ENCODE peak calls at places on chromosome 6, in nine cellular contexts. One of them, this sample, is unnamed.

GRCh38 chr6:132780770-132781371 is 17.6 kb downstream of the SLC18B1 start:
- DNase-seq in T-helper 2 cell: no peak
- DNase-seq in stimulated activated CD8-positive, alpha-beta memory T cell treated with anti-CD3 and anti-CD28 coated beads, Interleukin-4, amount 100 ng/mL, for 48 hours: no peak
- DNase-seq in stimulated activated CD4-positive, alpha-beta T cell treated with anti-CD3 and anti-CD28 coated beads, Interleukin-1b, Interleukin-23, amount 100 ng/mL, for 24 hours: no peak
- DNase-seq in cardiac fibroblast: peak; percentile 56
- DNase-seq in M059J: peak; percentile 29
- DNase-seq in lower leg skin: no peak
- DNase-seq in T-cell: no peak
- DNase-seq in NCI-H1092: no peak
- DNase-seq in this sample: no peak

GRCh38 chr6:159875194-159875593 is 15.6 kb upstream of the MAS1 start:
- DNase-seq in T-helper 2 cell: no peak
- DNase-seq in T-cell: no peak
- DNase-seq in lower leg skin: no peak
- DNase-seq in NCI-H1092: no peak
- DNase-seq in M059J: no peak
- DNase-seq in stimulated activated CD8-positive, alpha-beta memory T cell treated with anti-CD3 and anti-CD28 coated beads, Interleukin-4, amount 100 ng/mL, for 48 hours: no peak
- DNase-seq in stimulated activated CD4-positive, alpha-beta T cell treated with anti-CD3 and anti-CD28 coated beads, Interleukin-1b, Interleukin-23, amount 100 ng/mL, for 24 hours: no peak
- DNase-seq in cardiac fibroblast: no peak
- DNase-seq in this sample: no peak

GRCh38 chr6:130457605-130458004 is 91.8 kb downstream of the TMEM200A start:
- DNase-seq in lower leg skin: no peak
- DNase-seq in M059J: peak; percentile 54
- DNase-seq in NCI-H1092: no peak
- DNase-seq in T-cell: no peak
- DNase-seq in T-helper 2 cell: no peak
- DNase-seq in stimulated activated CD4-positive, alpha-beta T cell treated with anti-CD3 and anti-CD28 coated beads, Interleukin-1b, Interleukin-23, amount 100 ng/mL, for 24 hours: no peak
- DNase-seq in stimulated activated CD8-positive, alpha-beta memory T cell treated with anti-CD3 and anti-CD28 coated beads, Interleukin-4, amount 100 ng/mL, for 48 hours: no peak
- DNase-seq in cardiac fibroblast: no peak
- DNase-seq in this sample: no peak

GRCh38 chr6:100266512-100266911 is 198.2 kb downstream of the SIM1 start:
- DNase-seq in T-helper 2 cell: no peak
- DNase-seq in stimulated activated CD4-positive, alpha-beta T cell treated with anti-CD3 and anti-CD28 coated beads, Interleukin-1b, Interleukin-23, amount 100 ng/mL, for 24 hours: no peak
- DNase-seq in stimulated activated CD8-positive, alpha-beta memory T cell treated with anti-CD3 and anti-CD28 coated beads, Interleukin-4, amount 100 ng/mL, for 48 hours: no peak
- DNase-seq in cardiac fibroblast: no peak
- DNase-seq in lower leg skin: no peak
- DNase-seq in NCI-H1092: no peak
- DNase-seq in M059J: no peak
- DNase-seq in T-cell: no peak
- DNase-seq in this sample: no peak

GRCh38 chr6:160461641-160462040 is 113.5 kb downstream of the SLC22A3 start:
- DNase-seq in lower leg skin: no peak
- DNase-seq in M059J: peak; percentile 32
- DNase-seq in NCI-H1092: no peak
- DNase-seq in cardiac fibroblast: peak; percentile 3
- DNase-seq in T-cell: no peak
- DNase-seq in stimulated activated CD8-positive, alpha-beta memory T cell treated with anti-CD3 and anti-CD28 coated beads, Interleukin-4, amount 100 ng/mL, for 48 hours: no peak
- DNase-seq in stimulated activated CD4-positive, alpha-beta T cell treated with anti-CD3 and anti-CD28 coated beads, Interleukin-1b, Interleukin-23, amount 100 ng/mL, for 24 hours: no peak
- DNase-seq in T-helper 2 cell: no peak
- DNase-seq in this sample: no peak

GRCh38 chr6:93792751-93793150 is 373.4 kb upstream of the EPHA7 start:
- DNase-seq in stimulated activated CD8-positive, alpha-beta memory T cell treated with anti-CD3 and anti-CD28 coated beads, Interleukin-4, amount 100 ng/mL, for 48 hours: no peak
- DNase-seq in T-cell: no peak
- DNase-seq in NCI-H1092: no peak
- DNase-seq in M059J: no peak
- DNase-seq in lower leg skin: no peak
- DNase-seq in stimulated activated CD4-positive, alpha-beta T cell treated with anti-CD3 and anti-CD28 coated beads, Interleukin-1b, Interleukin-23, amount 100 ng/mL, for 24 hours: no peak
- DNase-seq in T-helper 2 cell: no peak
- DNase-seq in cardiac fibroblast: peak; percentile 22
- DNase-seq in this sample: no peak

GRCh38 chr6:107728564-107728897 is 95.6 kb downstream of the SCML4 start:
- DNase-seq in M059J: no peak
- DNase-seq in lower leg skin: no peak
- DNase-seq in cardiac fibroblast: no peak
- DNase-seq in stimulated activated CD4-positive, alpha-beta T cell treated with anti-CD3 and anti-CD28 coated beads, Interleukin-1b, Interleukin-23, amount 100 ng/mL, for 24 hours: no peak
- DNase-seq in NCI-H1092: no peak
- DNase-seq in T-helper 2 cell: no peak
- DNase-seq in stimulated activated CD8-positive, alpha-beta memory T cell treated with anti-CD3 and anti-CD28 coated beads, Interleukin-4, amount 100 ng/mL, for 48 hours: no peak
- DNase-seq in T-cell: no peak
- DNase-seq in this sample: no peak

GRCh38 chr6:157110620-157111019 is 212.7 kb downstream of the TMEM242 start:
- DNase-seq in NCI-H1092: no peak
- DNase-seq in M059J: peak; percentile 33
- DNase-seq in stimulated activated CD4-positive, alpha-beta T cell treated with anti-CD3 and anti-CD28 coated beads, Interleukin-1b, Interleukin-23, amount 100 ng/mL, for 24 hours: no peak
- DNase-seq in lower leg skin: no peak
- DNase-seq in T-cell: no peak
- DNase-seq in T-helper 2 cell: no peak
- DNase-seq in cardiac fibroblast: peak; percentile 27
- DNase-seq in stimulated activated CD8-positive, alpha-beta memory T cell treated with anti-CD3 and anti-CD28 coated beads, Interleukin-4, amount 100 ng/mL, for 48 hours: no peak
- DNase-seq in this sample: no peak

This sample was measured in omental fat pad.